ENCODE peak calls at places on chromosomes 5 and 9, in five cellular contexts. I is IMR-90, T is H1, H is mesendoderm, O is mesenchymal stem cell. F is an unnamed sample.

GRCh38 chr9:34559616-34560546 is 29.6 kb downstream of the CNTFR start:
- DNase-seq in T (no peak), I (peak; percentile 59), H (no peak), O (peak; percentile 68), F (no peak)

GRCh38 chr5:104177651-104178050 is 615.1 kb upstream of the NUDT12 start:
- DNase-seq in I (no peak), T (no peak), H (no peak), O (no peak), F (no peak)

GRCh38 chr9:135244271-135244691 is 156.8 kb downstream of the OLFM1 start:
- DNase-seq in O (no peak), H (no peak), T (no peak), I (no peak), F (no peak)

GRCh38 chr9:72828281-72828731 is 124.5 kb downstream of the ALDH1A1 start:
- DNase-seq in O (no peak), H (peak; percentile 40), T (no peak), I (no peak), F (no peak)

GRCh38 chr5:88944751-88945507 is 61.9 kb upstream of the MEF2C start:
- DNase-seq in I (peak; percentile 49), T (no peak), H (no peak), O (peak; percentile 85), F (no peak)

GRCh38 chr9:132372177-132373095 is 17.6 kb upstream of the SETX start:
- DNase-seq in H (peak; percentile 25), T (no peak), I (peak; percentile 36), O (peak; percentile 52), F (no peak)

GRCh38 chr9:33921967-33922895 is 105.3 kb downstream of the UBE2R2 start:
- DNase-seq in O (peak; percentile 33), H (peak; percentile 72), T (peak; percentile 78), I (no peak), F (no peak)

GRCh38 chr5:7755958-7756357 is 95.0 kb downstream of the CFAP90 start:
- DNase-seq in I (no peak), H (peak; percentile 52), O (no peak), T (no peak), F (no peak)

GRCh38 chr5:65027149-65027548 is 258.4 kb downstream of the CWC27 start:
- DNase-seq in I (no peak), T (no peak), O (no peak), H (no peak), F (no peak)

GRCh38 chr5:169512385-169512784 is 71.2 kb upstream of the SPDL1 start:
- DNase-seq in T (no peak), I (no peak), O (no peak), H (no peak), F (no peak)

GRCh38 chr5:147453901-147454814 is 55.7 kb downstream of the DPYSL3 start:
- DNase-seq in H (peak; percentile 95), O (peak; percentile 91), I (peak; percentile 85), T (peak; percentile 94), F (peak; percentile 95)

GRCh38 chr9:106481003-106481614 is 381.9 kb upstream of the ZNF462 start:
- DNase-seq in H (no peak), I (no peak), O (no peak), T (no peak), F (no peak)

GRCh38 chr9:136942112-136942880 is 2.2 kb downstream of the FBXW5 start:
- DNase-seq in O (no peak), T (no peak), I (no peak), H (no peak), F (no peak)

GRCh38 chr9:35318741-35319140 is 156.9 kb downstream of the UNC13B start:
- DNase-seq in T (no peak), I (no peak), H (no peak), O (no peak), F (no peak)

GRCh38 chr5:170985486-170985885 is 123.7 kb downstream of the RANBP17 start:
- DNase-seq in H (no peak), T (no peak), I (peak; percentile 10), O (no peak), F (no peak)

GRCh38 chr5:53944981-53945380 is 365.4 kb downstream of the ARL15 start:
- DNase-seq in T (no peak), H (peak; percentile 11), I (peak; percentile 79), O (peak; percentile 69), F (no peak)

GRCh38 chr5:88681402-88681801 is 201.6 kb downstream of the MEF2C start:
- DNase-seq in T (no peak), H (no peak), I (no peak), O (no peak), F (no peak)

GRCh38 chr5:14284366-14285148 is 141.4 kb downstream of the TRIO start:
- DNase-seq in I (no peak), O (no peak), H (peak; percentile 55), T (no peak), F (peak; percentile 50)

GRCh38 chr5:88956416-88956815 is 73.4 kb upstream of the MEF2C start:
- DNase-seq in O (no peak), T (no peak), I (no peak), H (peak; percentile 20), F (no peak)

GRCh38 chr5:138960145-138960692 is 85.1 kb upstream of the LRRTM2 start:
- DNase-seq in H (no peak), O (no peak), I (no peak), T (no peak), F (no peak)

GRCh38 chr9:135770203-135770535 is 68.2 kb downstream of the KCNT1 start:
- DNase-seq in T (no peak), I (no peak), O (no peak), H (no peak), F (no peak)

GRCh38 chr9:107712390-107712789 is 222.8 kb upstream of the KLF4 start:
- DNase-seq in H (no peak), I (peak; percentile 76), T (no peak), O (peak; percentile 52), F (no peak)

DNA sequence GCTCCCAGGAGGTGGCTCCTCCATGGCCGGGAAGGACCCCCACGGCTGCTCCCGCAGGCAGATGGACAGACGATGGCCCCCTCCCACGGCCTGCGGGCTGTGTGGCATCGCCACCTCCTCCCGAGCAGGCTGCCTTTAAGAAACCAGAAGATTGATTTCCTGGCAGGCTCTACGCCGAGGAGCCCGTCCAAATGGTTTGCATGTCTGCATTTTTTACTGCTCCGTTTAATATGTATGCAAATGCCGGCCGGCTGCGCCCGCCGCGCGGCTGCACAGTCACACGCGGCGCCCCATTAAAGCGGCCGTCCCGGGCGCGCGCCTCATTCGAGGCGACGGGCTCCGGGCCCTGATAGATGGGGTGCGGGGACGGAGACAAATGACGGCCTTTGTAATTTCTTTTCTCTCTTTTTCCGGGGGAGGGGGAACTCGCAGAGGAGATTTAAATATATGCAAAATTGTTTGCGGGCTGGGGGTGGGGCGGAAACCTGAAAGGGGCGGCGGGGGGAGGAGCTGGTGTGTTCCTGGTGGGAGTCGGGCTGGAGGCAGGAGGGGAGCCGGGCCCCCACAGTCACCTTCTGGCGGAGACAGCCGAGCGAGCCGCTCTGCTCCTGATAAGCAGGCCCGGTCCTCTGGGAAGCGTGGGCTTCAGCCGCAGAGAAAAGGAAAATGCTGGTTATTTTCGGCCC is 158.7 kb upstream of the IER5L start:
- DNase-seq in T (peak; percentile 67), O (peak; percentile 70), H (peak; percentile 75), I (peak; percentile 55), F (no peak)
- H3K4ac ChIP-seq in T (peak overlapping the region; percentile 32), O (peak overlapping the region; percentile 95), H (peak overlapping the region; percentile 82), I (peak overlapping the region; percentile 91), F (peak overlapping the region; percentile 54)

GRCh38 chr5:37838152-37838932 is 1.5 kb downstream of the GDNF start:
- DNase-seq in I (peak; percentile 30), H (peak; percentile 83), T (peak; percentile 70), O (peak; percentile 66), F (no peak)

GRCh38 chr5:37836173-37837100 is 3.4 kb downstream of the GDNF start:
- DNase-seq in T (peak; percentile 77), I (peak; percentile 29), H (peak; percentile 51), O (peak; percentile 57), F (no peak)

GRCh38 chr5:37838933-37839341 is 904 bp downstream of the GDNF start:
- DNase-seq in I (no peak), O (no peak), T (peak; percentile 60), H (peak; percentile 27), F (no peak)

GRCh38 chr5:37835400-37835973 is 4.4 kb downstream of the GDNF start:
- DNase-seq in H (no peak), O (no peak), I (no peak), T (no peak), F (no peak)

GRCh38 chr5:37837101-37838032 is 2.5 kb downstream of the GDNF start:
- DNase-seq in T (peak; percentile 90), O (peak; percentile 81), H (peak; percentile 74), I (peak; percentile 77), F (peak; percentile 65)
- H3K79me1 ChIP-seq in T (no peaks in the 10 kb centered on the region), O (no peaks in the 10 kb centered on the region), H (no peaks in the 10 kb centered on the region), I (peaks cover 5% of the 10 kb centered on the region), F (no peaks in the 10 kb centered on the region)

DNA sequence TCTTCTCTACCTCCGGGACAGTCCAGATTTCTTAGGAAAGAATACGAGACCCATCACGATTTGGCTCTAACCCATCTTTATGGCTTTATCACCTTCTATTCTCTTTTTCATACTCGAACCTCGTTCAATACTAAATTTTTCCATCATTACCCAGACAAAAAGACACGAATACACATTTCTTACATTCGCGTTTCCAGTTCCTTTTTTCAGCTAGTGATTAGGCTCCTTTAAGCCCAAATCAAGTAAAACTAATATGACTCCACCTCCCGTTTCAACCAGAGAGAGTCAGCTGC is 506 bp downstream of the ZBTB6 start:
- DNase-seq in O (no peak), H (no peak), I (no peak), T (no peak), F (no peak)
- H3K4ac ChIP-seq in O (peak overlapping the region; percentile 8), H (peak overlapping the region; percentile 56), I (peak overlapping the region; percentile 95), T (peak overlapping the region; percentile 12), F (no peak overlapping the region)

DNA sequence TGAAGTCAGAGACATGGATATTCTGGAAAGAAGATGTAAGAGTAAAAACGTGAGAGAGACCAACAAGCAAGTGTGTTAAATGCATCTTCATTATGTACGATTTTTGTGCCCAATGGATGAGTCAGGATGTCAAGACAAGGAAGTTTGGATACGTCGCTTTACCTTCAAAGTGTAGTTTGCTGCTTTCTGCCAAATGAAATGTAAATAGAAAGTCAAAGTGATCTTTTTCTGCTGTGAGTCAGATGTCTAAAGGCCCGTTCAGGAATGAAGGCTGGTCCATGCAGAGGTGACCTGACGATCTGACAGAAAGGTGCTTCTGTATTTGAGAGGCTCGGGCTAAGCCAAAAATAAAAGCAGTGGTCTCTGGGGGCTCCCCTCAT is 273.1 kb upstream of the PIK3R1 start:
- DNase-seq in H (no peak), I (no peak), O (no peak), T (no peak), F (no peak)
- H3K79me1 ChIP-seq in H (no peaks in the 10 kb centered on the region), I (no peaks in the 10 kb centered on the region), O (no peaks in the 10 kb centered on the region), T (no peaks in the 10 kb centered on the region), F (no peaks in the 10 kb centered on the region)

GRCh38 chr5:75052461-75053285 is at the start of gene GCNT4:
- DNase-seq in I (peak; percentile 36), O (peak; percentile 68), H (peak; percentile 69), T (peak; percentile 69), F (peak; percentile 51)
- H3K4ac ChIP-seq in I (peak within 1 kb of the TSS; percentile 97), O (peak within 1 kb of the TSS; percentile 85), H (peak within 1 kb of the TSS; percentile 78), T (no peak within 1 kb of the TSS), F (no peak within 1 kb of the TSS)

GRCh38 chr9:89013660-89014059 is 22.4 kb downstream of the S1PR3 start:
- DNase-seq in H (no peak), I (no peak), T (no peak), O (no peak), F (no peak)
- H3K79me1 ChIP-seq in H (no peaks in the 10 kb centered on the region), I (no peaks in the 10 kb centered on the region), T (no peaks in the 10 kb centered on the region), O (no peaks in the 10 kb centered on the region), F (no peaks in the 10 kb centered on the region)

F was measured in neuronal stem cell.